ENCODE peak calls at places on chromosome X, in four cellular contexts. One of them, this sample, is unnamed.

GRCh38 chrX:45479196-45479834 is 278.6 kb upstream of the DIPK2B start:
- DNase-seq in activated T-cell treated with anti-CD3 and anti-CD28 coated beads for 1 hour: no peak
- DNase-seq in mesenchymal stem cell: peak; percentile 86
- DNase-seq in T-cell: no peak
- DNase-seq in this sample: no peak

GRCh38 chrX:65035451-65035779 is 59.2 kb upstream of the ZC4H2 start:
- DNase-seq in activated T-cell treated with anti-CD3 and anti-CD28 coated beads for 1 hour: peak; percentile 0
- DNase-seq in mesenchymal stem cell: no peak
- DNase-seq in T-cell: no peak
- DNase-seq in this sample: no peak

GRCh38 chrX:132217203-132218073 is 1.8 kb downstream of the RAP2C start:
- DNase-seq in T-cell: peak; percentile 76
- DNase-seq in mesenchymal stem cell: peak; percentile 90
- DNase-seq in activated T-cell treated with anti-CD3 and anti-CD28 coated beads for 1 hour: peak; percentile 50
- DNase-seq in this sample: peak; percentile 94

GRCh38 chrX:107880054-107880610 is 54.5 kb downstream of the MID2 start:
- DNase-seq in mesenchymal stem cell: no peak
- DNase-seq in T-cell: no peak
- DNase-seq in activated T-cell treated with anti-CD3 and anti-CD28 coated beads for 1 hour: no peak
- DNase-seq in this sample: no peak

GRCh38 chrX:102765217-102765616 is 44.7 kb downstream of the GPRASP3 start:
- DNase-seq in activated T-cell treated with anti-CD3 and anti-CD28 coated beads for 1 hour: no peak
- DNase-seq in T-cell: no peak
- DNase-seq in mesenchymal stem cell: peak; percentile 5
- DNase-seq in this sample: no peak

GRCh38 chrX:104189862-104190261 is 23.6 kb downstream of the FAM199X start:
- DNase-seq in activated T-cell treated with anti-CD3 and anti-CD28 coated beads for 1 hour: no peak
- DNase-seq in mesenchymal stem cell: no peak
- DNase-seq in T-cell: no peak
- DNase-seq in this sample: no peak

GRCh38 chrX:129791336-129791735 is 11.6 kb downstream of the SASH3 start:
- DNase-seq in mesenchymal stem cell: no peak
- DNase-seq in activated T-cell treated with anti-CD3 and anti-CD28 coated beads for 1 hour: no peak
- DNase-seq in T-cell: no peak
- DNase-seq in this sample: no peak

GRCh38 chrX:17682259-17682658 is 55.0 kb upstream of the SCML1 start:
- DNase-seq in T-cell: no peak
- DNase-seq in activated T-cell treated with anti-CD3 and anti-CD28 coated beads for 1 hour: no peak
- DNase-seq in mesenchymal stem cell: no peak
- DNase-seq in this sample: no peak

GRCh38 chrX:114201622-114202021 is 382.3 kb upstream of the HTR2C start:
- DNase-seq in mesenchymal stem cell: no peak
- DNase-seq in T-cell: no peak
- DNase-seq in activated T-cell treated with anti-CD3 and anti-CD28 coated beads for 1 hour: no peak
- DNase-seq in this sample: no peak

GRCh38 chrX:155768036-155768769 is 112.9 kb upstream of the VAMP7 start:
- DNase-seq in T-cell: no peak
- DNase-seq in activated T-cell treated with anti-CD3 and anti-CD28 coated beads for 1 hour: no peak
- DNase-seq in mesenchymal stem cell: peak; percentile 64
- DNase-seq in this sample: no peak

GRCh38 chrX:85611926-85612325 is 232.5 kb upstream of the POF1B start:
- DNase-seq in T-cell: no peak
- DNase-seq in activated T-cell treated with anti-CD3 and anti-CD28 coated beads for 1 hour: no peak
- DNase-seq in mesenchymal stem cell: peak; percentile 2
- DNase-seq in this sample: peak; percentile 32

GRCh38 chrX:108219949-108220601 is 128.5 kb downstream of the ATG4A start:
- DNase-seq in T-cell: no peak
- DNase-seq in mesenchymal stem cell: no peak
- DNase-seq in activated T-cell treated with anti-CD3 and anti-CD28 coated beads for 1 hour: no peak
- DNase-seq in this sample: no peak

GRCh38 chrX:107710617-107711391 is 64.8 kb downstream of the TSC22D3 start:
- DNase-seq in activated T-cell treated with anti-CD3 and anti-CD28 coated beads for 1 hour: no peak
- DNase-seq in T-cell: peak; percentile 37
- DNase-seq in mesenchymal stem cell: peak; percentile 99
- DNase-seq in this sample: peak; percentile 96

GRCh38 chrX:132023896-132024386 is 839 bp downstream of the STK26 start:
- DNase-seq in T-cell: peak; percentile 38
- DNase-seq in mesenchymal stem cell: peak; percentile 37
- DNase-seq in activated T-cell treated with anti-CD3 and anti-CD28 coated beads for 1 hour: peak; percentile 14
- DNase-seq in this sample: peak; percentile 79

GRCh38 chrX:107654778-107655761 is 26.8 kb downstream of the PRPS1 start:
- DNase-seq in mesenchymal stem cell: peak; percentile 94
- DNase-seq in activated T-cell treated with anti-CD3 and anti-CD28 coated beads for 1 hour: peak; percentile 66
- DNase-seq in T-cell: peak; percentile 63
- DNase-seq in this sample: peak; percentile 76

GRCh38 chrX:47217121-47217851 is 1.2 kb upstream of the CDK16 start:
- DNase-seq in activated T-cell treated with anti-CD3 and anti-CD28 coated beads for 1 hour: no peak
- DNase-seq in mesenchymal stem cell: peak; percentile 87
- DNase-seq in T-cell: no peak
- DNase-seq in this sample: no peak

GRCh38 chrX:38233891-38234807 is 13.5 kb upstream of the SRPX start:
- DNase-seq in T-cell: no peak
- DNase-seq in mesenchymal stem cell: peak; percentile 67
- DNase-seq in activated T-cell treated with anti-CD3 and anti-CD28 coated beads for 1 hour: no peak
- DNase-seq in this sample: no peak

GRCh38 chrX:30488092-30488491 is 89.5 kb downstream of the TASL start:
- DNase-seq in T-cell: no peak
- DNase-seq in mesenchymal stem cell: peak; percentile 2
- DNase-seq in activated T-cell treated with anti-CD3 and anti-CD28 coated beads for 1 hour: no peak
- DNase-seq in this sample: peak; percentile 27

GRCh38 chrX:29297171-29297800 is 710.0 kb downstream of the IL1RAPL1 start:
- DNase-seq in mesenchymal stem cell: peak; percentile 13
- DNase-seq in activated T-cell treated with anti-CD3 and anti-CD28 coated beads for 1 hour: no peak
- DNase-seq in T-cell: no peak
- DNase-seq in this sample: no peak

GRCh38 chrX:17590892-17591740 is 146.2 kb upstream of the SCML1 start:
- DNase-seq in activated T-cell treated with anti-CD3 and anti-CD28 coated beads for 1 hour: no peak
- DNase-seq in T-cell: peak; percentile 10
- DNase-seq in mesenchymal stem cell: peak; percentile 38
- DNase-seq in this sample: peak; percentile 72

GRCh38 chrX:49243166-49243565 is 7.9 kb downstream of the CCDC22 start:
- DNase-seq in activated T-cell treated with anti-CD3 and anti-CD28 coated beads for 1 hour: no peak
- DNase-seq in mesenchymal stem cell: no peak
- DNase-seq in T-cell: no peak
- DNase-seq in this sample: no peak

GRCh38 chrX:153924149-153924861 is 1.8 kb downstream of the ARHGAP4 start:
- DNase-seq in activated T-cell treated with anti-CD3 and anti-CD28 coated beads for 1 hour: no peak
- DNase-seq in mesenchymal stem cell: peak; percentile 61
- DNase-seq in T-cell: peak; percentile 48
- DNase-seq in this sample: peak; percentile 78

GRCh38 chrX:107199491-107199890 is 6.7 kb downstream of the NUP62CL start:
- DNase-seq in mesenchymal stem cell: no peak
- DNase-seq in activated T-cell treated with anti-CD3 and anti-CD28 coated beads for 1 hour: no peak
- DNase-seq in T-cell: no peak
- DNase-seq in this sample: no peak

GRCh38 chrX:103656623-103657022 is 27.8 kb downstream of the TCEAL1 start:
- DNase-seq in mesenchymal stem cell: peak; percentile 71
- DNase-seq in T-cell: no peak
- DNase-seq in activated T-cell treated with anti-CD3 and anti-CD28 coated beads for 1 hour: no peak
- DNase-seq in this sample: no peak

GRCh38 chrX:31114858-31115257 is 43.0 kb upstream of the FTHL17 start:
- DNase-seq in activated T-cell treated with anti-CD3 and anti-CD28 coated beads for 1 hour: no peak
- DNase-seq in T-cell: no peak
- DNase-seq in mesenchymal stem cell: no peak
- DNase-seq in this sample: no peak